ENCODE peak calls at places on chromosome 4, in six cellular contexts. J is NCI-H1105, Q is epithelial cell of prostate, R is NCI-H510A, X is mucosa of descending colon, I is activated T-cell treated with anti-CD3 and anti-CD28 coated beads for 48 hours. C is an unnamed sample.

GRCh38 chr4:26076000-26076587 is 162.1 kb downstream of the SMIM20 start:
- DNase-seq in J (no peak), Q (no peak), R (no peak), X (no peak), I (no peak), C (no peak)

GRCh38 chr4:54781771-54782170 is 124.0 kb downstream of the KIT start:
- DNase-seq in J (no peak), Q (no peak), R (no peak), X (no peak), I (no peak), C (no peak)

GRCh38 chr4:83115000-83115399 is 471 bp upstream of the PLAC8 start:
- DNase-seq in J (no peak), Q (no peak), R (no peak), X (no peak), I (no peak), C (no peak)

GRCh38 chr4:139589619-139590018 is 33.6 kb upstream of the SETD7 start:
- DNase-seq in J (no peak), Q (no peak), R (no peak), X (no peak), I (no peak), C (no peak)

GRCh38 chr4:166169111-166169510 is 296.1 kb downstream of the TLL1 start:
- DNase-seq in J (no peak), Q (no peak), R (no peak), X (no peak), I (no peak), C (no peak)

GRCh38 chr4:601612-602558 is 23.5 kb upstream of the PDE6B start:
- DNase-seq in J (no peak), Q (no peak), R (no peak), X (no peak), I (no peak), C (no peak)

GRCh38 chr4:81215219-81215892 is at the start of gene PRKG2:
- DNase-seq in J (no peak), Q (no peak), R (no peak), X (peak; percentile 40), I (no peak), C (no peak)

GRCh38 chr4:188092824-188093223 is 16.6 kb downstream of the TRIML2 start:
- DNase-seq in J (no peak), Q (no peak), R (no peak), X (no peak), I (no peak), C (no peak)

GRCh38 chr4:188403272-188403671 is 264.0 kb downstream of the TRIML1 start:
- DNase-seq in J (no peak), Q (no peak), R (no peak), X (no peak), I (no peak), C (no peak)

GRCh38 chr4:5563856-5564255 is 144.5 kb downstream of the EVC2 start:
- DNase-seq in J (no peak), Q (no peak), R (no peak), X (no peak), I (no peak), C (no peak)

GRCh38 chr4:76733380-76733779 is 164.6 kb downstream of the SOWAHB start:
- DNase-seq in J (no peak), Q (no peak), R (peak; percentile 33), X (peak; percentile 49), I (no peak), C (no peak)

GRCh38 chr4:169485791-169486742 is 126.3 kb downstream of the NEK1 start:
- DNase-seq in J (peak; percentile 4), Q (no peak), R (no peak), X (no peak), I (no peak), C (no peak)

GRCh38 chr4:85744950-85745349 is 270.0 kb downstream of the ARHGAP24 start:
- DNase-seq in J (no peak), Q (no peak), R (no peak), X (no peak), I (no peak), C (no peak)

GRCh38 chr4:47913858-47914218 is 545 bp downstream of the NFXL1 start:
- DNase-seq in J (no peak), Q (no peak), R (no peak), X (peak; percentile 74), I (peak; percentile 25), C (peak; percentile 14)

GRCh38 chr4:78293841-78294301 is 236.7 kb downstream of the FRAS1 start:
- DNase-seq in J (no peak), Q (no peak), R (no peak), X (no peak), I (no peak), C (no peak)

GRCh38 chr4:138681000-138681604 is 334.5 kb upstream of the NOCT start:
- DNase-seq in J (peak; percentile 55), Q (peak; percentile 14), R (peak; percentile 18), X (peak; percentile 69), I (peak; percentile 46), C (peak; percentile 31)

GRCh38 chr4:179307297-179308136 is 1865.3 kb upstream of the AGA start:
- DNase-seq in J (peak; percentile 0), Q (no peak), R (no peak), X (no peak), I (no peak), C (no peak)

GRCh38 chr4:138632856-138633255 is 382.7 kb upstream of the NOCT start:
- DNase-seq in J (no peak), Q (no peak), R (no peak), X (no peak), I (no peak), C (no peak)

GRCh38 chr4:163331629-163332360 is 601 bp downstream of the NPY1R start:
- DNase-seq in J (peak; percentile 30), Q (no peak), R (no peak), X (peak; percentile 60), I (no peak), C (no peak)

GRCh38 chr4:138953962-138954371 is 61.6 kb upstream of the NOCT start:
- DNase-seq in J (no peak), Q (no peak), R (no peak), X (no peak), I (no peak), C (no peak)

GRCh38 chr4:26281876-26282275 is 38.9 kb upstream of the RBPJ start:
- DNase-seq in J (no peak), Q (no peak), R (no peak), X (no peak), I (no peak), C (no peak)

GRCh38 chr4:176185068-176185467 is 10.3 kb downstream of the SPATA4 start:
- DNase-seq in J (no peak), Q (peak; percentile 43), R (no peak), X (no peak), I (no peak), C (no peak)

GRCh38 chr4:60683953-60684352 is 516.2 kb upstream of the ADGRL3 start:
- DNase-seq in J (no peak), Q (no peak), R (no peak), X (no peak), I (no peak), C (no peak)

GRCh38 chr4:56410247-56410646 is 23.0 kb upstream of the AASDH start:
- DNase-seq in J (peak; percentile 76), Q (peak; percentile 87), R (peak; percentile 55), X (no peak), I (no peak), C (no peak)

GRCh38 chr4:82043809-82044137 is 330.0 kb downstream of the HNRNPD start:
- DNase-seq in J (no peak), Q (no peak), R (no peak), X (no peak), I (no peak), C (no peak)

GRCh38 chr4:105683038-105683437 is 25.5 kb downstream of the INTS12 start:
- DNase-seq in J (no peak), Q (peak; percentile 55), R (no peak), X (peak; percentile 45), I (no peak), C (no peak)

GRCh38 chr4:148043990-148044645 is 312.2 kb downstream of the ARHGAP10 start:
- DNase-seq in J (no peak), Q (no peak), R (no peak), X (no peak), I (no peak), C (no peak)

GRCh38 chr4:46404961-46405360 is 15.0 kb upstream of the GABRA2 start:
- DNase-seq in J (no peak), Q (no peak), R (peak; percentile 29), X (peak; percentile 71), I (no peak), C (no peak)

GRCh38 chr4:1928356-1929235 is 57.4 kb downstream of the NSD2 start:
- DNase-seq in J (no peak), Q (no peak), R (no peak), X (no peak), I (no peak), C (no peak)

GRCh38 chr4:1177274-1178141 is 5.1 kb upstream of the SPON2 start:
- DNase-seq in J (no peak), Q (no peak), R (no peak), X (peak; percentile 69), I (no peak), C (peak; percentile 35)

C was measured in stimulated activated CD8-positive, alpha-beta memory T cell treated with anti-CD3 and anti-CD28 coated beads, Interleukin-7, amount 100 ng/mL, for 48 hours.